ENCODE peak calls at places on chromosomes 13 and 19, in nine cellular contexts. E, B, V, X, L, M, U, A and R are unnamed samples.

GRCh38 chr19:632228-633067 is 889 bp downstream of the POLRMT start:
- DNase-seq in E (peak; percentile 63), B (peak; percentile 24), V (peak; percentile 28), X (peak; percentile 77), L (peak; percentile 51), M (no peak), U (peak; percentile 36), A (peak; percentile 69), R (no peak)

GRCh38 chr13:27997904-27998522 is 9.5 kb upstream of the URAD start:
- DNase-seq in E (peak; percentile 66), B (no peak), V (no peak), X (peak; percentile 74), L (peak; percentile 23), M (no peak), U (peak; percentile 28), A (peak; percentile 81), R (peak; percentile 39)

GRCh38 chr13:53520132-53520531 is 491.5 kb downstream of the OLFM4 start:
- DNase-seq in E (no peak), B (no peak), V (no peak), X (no peak), L (no peak), M (no peak), U (no peak), A (no peak), R (no peak)

GRCh38 chr13:44108345-44108858 is 228.7 kb downstream of the LACC1 start:
- DNase-seq in E (no peak), B (no peak), V (no peak), X (no peak), L (peak; percentile 20), M (no peak), U (no peak), A (no peak), R (no peak)

GRCh38 chr19:13979686-13980085 is 26.4 kb downstream of the RFX1 start:
- DNase-seq in E (no peak), B (no peak), V (no peak), X (no peak), L (no peak), M (no peak), U (no peak), A (no peak), R (no peak)

GRCh38 chr13:33817843-33818661 is at the start of gene RFC3:
- DNase-seq in E (peak; percentile 97), B (peak; percentile 82), V (peak; percentile 93), X (peak; percentile 89), L (peak; percentile 95), M (peak; percentile 83), U (peak; percentile 95), A (peak; percentile 97), R (peak; percentile 94)

GRCh38 chr19:43651758-43652545 is 12.3 kb upstream of the CADM4 start:
- DNase-seq in E (peak; percentile 79), B (peak; percentile 18), V (peak; percentile 47), X (peak; percentile 75), L (peak; percentile 66), M (no peak), U (peak; percentile 65), A (peak; percentile 70), R (no peak)

GRCh38 chr13:99559560-99559959 is 58.3 kb downstream of the TM9SF2 start:
- DNase-seq in E (no peak), B (no peak), V (no peak), X (no peak), L (peak; percentile 18), M (no peak), U (no peak), A (no peak), R (no peak)

GRCh38 chr19:29878973-29879654 is 62.9 kb upstream of the URI1 start:
- DNase-seq in E (peak; percentile 16), B (no peak), V (no peak), X (peak; percentile 18), L (peak; percentile 65), M (no peak), U (peak; percentile 10), A (no peak), R (peak; percentile 66)

GRCh38 chr13:45149964-45150363 is 29.7 kb downstream of the GTF2F2 start:
- DNase-seq in E (no peak), B (no peak), V (no peak), X (no peak), L (no peak), M (no peak), U (peak; percentile 31), A (no peak), R (no peak)

GRCh38 chr13:33388254-33388998 is 102.9 kb upstream of the STARD13 start:
- DNase-seq in E (no peak), B (no peak), V (no peak), X (no peak), L (no peak), M (no peak), U (no peak), A (peak; percentile 42), R (no peak)

GRCh38 chr19:6828698-6829633 is 56.5 kb downstream of the VAV1 start:
- DNase-seq in E (peak; percentile 85), B (no peak), V (no peak), X (no peak), L (no peak), M (no peak), U (no peak), A (peak; percentile 37), R (peak; percentile 55)

GRCh38 chr19:18659281-18660050 is 22.6 kb downstream of the KLHL26 start:
- DNase-seq in E (no peak), B (no peak), V (no peak), X (no peak), L (peak; percentile 52), M (no peak), U (no peak), A (peak; percentile 43), R (no peak)

GRCh38 chr13:98577823-98578285 is 947 bp upstream of the STK24 start:
- DNase-seq in E (no peak), B (no peak), V (no peak), X (no peak), L (no peak), M (no peak), U (no peak), A (no peak), R (no peak)

GRCh38 chr19:38433268-38433733 is at the start of gene RYR1:
- DNase-seq in E (peak; percentile 27), B (no peak), V (no peak), X (peak; percentile 95), L (peak; percentile 9), M (no peak), U (no peak), A (peak; percentile 7), R (no peak)

GRCh38 chr13:29607465-29607864 is 12.0 kb upstream of the SLC7A1 start:
- DNase-seq in E (no peak), B (no peak), V (no peak), X (no peak), L (no peak), M (no peak), U (peak; percentile 27), A (no peak), R (no peak)

DNA sequence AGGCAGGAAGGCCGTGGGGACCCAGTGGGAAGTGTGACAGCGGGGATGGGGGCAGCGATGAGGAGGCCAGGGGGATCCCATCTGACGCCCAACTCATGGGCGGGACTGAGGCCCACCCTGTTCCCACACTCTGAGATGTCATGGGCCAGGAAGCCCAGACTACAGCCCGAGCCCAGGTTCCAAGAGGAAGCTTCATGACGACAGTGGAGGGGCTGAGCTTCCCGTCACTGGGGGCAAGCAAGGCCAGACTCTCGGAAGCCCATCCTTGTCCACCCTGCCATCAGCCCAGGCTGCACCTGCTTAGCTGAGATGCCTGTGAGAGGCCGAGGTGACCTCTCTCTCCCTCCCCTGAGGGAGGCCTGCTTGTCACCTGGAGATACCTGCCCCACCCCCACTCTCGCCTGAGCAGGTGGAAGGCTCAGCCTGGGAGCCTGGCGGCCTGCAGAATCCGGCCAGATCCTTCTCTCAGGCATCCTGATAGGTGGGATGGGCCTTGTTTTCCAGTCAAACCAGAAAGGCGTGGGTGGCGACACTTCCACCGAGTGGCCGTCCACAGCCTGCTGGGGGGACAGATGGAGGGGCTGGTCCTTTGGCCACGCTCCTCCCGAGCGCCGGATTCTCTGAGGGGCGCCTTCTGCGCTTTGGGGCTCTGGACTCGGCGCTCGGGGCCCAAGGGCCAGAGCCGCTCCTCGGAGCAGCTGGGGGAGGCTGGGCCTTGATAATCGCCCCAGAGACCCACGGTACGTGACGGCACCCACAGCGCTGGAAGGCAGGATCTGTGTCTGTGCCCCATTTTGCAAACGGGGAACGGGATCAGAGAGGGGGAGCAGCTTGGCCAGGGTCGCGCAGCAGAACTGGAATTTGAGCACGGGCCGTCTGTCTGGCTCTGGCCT is 4.8 kb downstream of the ZBTB7A start:
- DNase-seq in E (peak; percentile 20), B (no peak), V (no peak), X (no peak), L (peak; percentile 31), M (no peak), U (no peak), A (no peak), R (no peak)
- H3K4me3 ChIP-seq in E (peak overlapping the region; percentile 98), B (peak overlapping the region; percentile 9), V (peak overlapping the region; percentile 5), X (no peak overlapping the region), L (peak overlapping the region; percentile 16), M (peak overlapping the region; percentile 99), U (no peak overlapping the region), A (peak overlapping the region; percentile 37), R (no peak overlapping the region)

DNA sequence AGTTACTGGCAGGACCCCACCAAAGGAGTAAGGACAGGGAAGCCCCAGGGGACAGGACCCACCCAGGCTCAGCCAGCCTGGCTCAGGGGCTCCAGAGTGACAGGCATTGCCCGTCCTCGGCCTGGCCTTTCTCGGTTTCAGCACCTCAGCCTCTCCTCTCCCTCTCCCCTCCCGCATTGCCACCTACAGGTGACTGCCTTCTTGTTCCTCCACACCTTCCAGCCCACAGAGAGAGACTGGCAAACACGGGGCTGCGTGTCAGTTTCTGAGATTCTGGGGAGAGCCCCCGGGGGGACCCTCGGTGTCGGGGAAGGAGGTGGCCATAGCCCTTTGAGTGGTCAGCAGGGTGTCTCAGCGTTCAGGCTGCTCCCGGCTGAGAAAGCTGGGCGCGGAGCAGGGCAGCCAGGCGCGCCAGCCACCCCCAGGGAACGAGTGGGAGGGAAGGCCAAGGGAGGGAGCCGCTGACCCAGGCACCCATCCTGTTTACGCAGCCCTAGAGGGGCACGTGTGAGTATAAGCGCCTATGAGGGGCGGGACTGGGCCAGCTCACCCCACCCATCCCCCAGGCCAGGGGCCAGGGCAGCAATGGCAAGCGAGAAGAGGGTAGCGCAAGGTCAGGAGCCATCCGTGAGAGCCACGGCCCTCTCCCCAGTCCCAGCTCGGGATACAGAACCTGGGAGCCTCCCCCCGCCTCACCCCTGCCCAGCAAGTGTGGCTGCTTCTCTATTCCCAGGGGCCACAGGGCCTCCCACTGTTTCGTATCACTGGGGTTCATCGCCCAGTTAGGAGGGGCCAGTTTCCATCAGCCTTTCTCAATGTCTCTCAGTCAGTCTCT is 743 bp upstream of the DMKN start:
- DNase-seq in E (no peak), B (no peak), V (no peak), X (peak; percentile 27), L (peak; percentile 71), M (no peak), U (no peak), A (no peak), R (no peak)
- H3K4me3 ChIP-seq in E (no peak overlapping the region), B (no peak overlapping the region), V (no peak overlapping the region), X (no peak overlapping the region), L (no peak overlapping the region), M (no peak overlapping the region), U (no peak overlapping the region), A (no peak overlapping the region), R (no peak overlapping the region)

GRCh38 chr19:55081773-55082022 is 6.0 kb downstream of the EPS8L1 start:
- DNase-seq in E (no peak), B (no peak), V (no peak), X (no peak), L (no peak), M (no peak), U (no peak), A (no peak), R (no peak)
- H3K4me3 ChIP-seq in E (peak overlapping the region; percentile 32), B (peak overlapping the region; percentile 60), V (no peak overlapping the region), X (peak overlapping the region; percentile 50), L (no peak overlapping the region), M (peak overlapping the region; percentile 75), U (peak overlapping the region; percentile 30), A (peak overlapping the region; percentile 80), R (no peak overlapping the region)

GRCh38 chr19:52102163-52102562 is 6.6 kb upstream of the ZNF841 start:
- DNase-seq in E (no peak), B (no peak), V (no peak), X (no peak), L (no peak), M (no peak), U (no peak), A (no peak), R (no peak)
- H3K4me3 ChIP-seq in E (no peak overlapping the region), B (no peak overlapping the region), V (no peak overlapping the region), X (no peak overlapping the region), L (no peak overlapping the region), M (no peak overlapping the region), U (no peak overlapping the region), A (no peak overlapping the region), R (no peak overlapping the region)